ENCODE peak calls at places on chromosome 14, in five cellular contexts. F is endothelial cell, X is cardiac fibroblast, U is astrocyte of the cerebellum, S is neural crest cell. I is an unnamed sample.

GRCh38 chr14:91889477-91890211 is 22.3 kb upstream of the TC2N start:
- DNase-seq in F (no peak), X (no peak), U (no peak), S (no peak), I (no peak)

GRCh38 chr14:92475451-92476187 is 38.0 kb upstream of the RIN3 start:
- DNase-seq in F (no peak), X (peak; percentile 90), U (no peak), S (no peak), I (peak; percentile 69)

GRCh38 chr14:53793790-53794560 is 162.7 kb downstream of the BMP4 start:
- DNase-seq in F (no peak), X (peak; percentile 11), U (peak; percentile 83), S (no peak), I (no peak)

GRCh38 chr14:65179918-65180724 is 77.8 kb upstream of the MAX start:
- DNase-seq in F (no peak), X (peak; percentile 90), U (peak; percentile 75), S (no peak), I (peak; percentile 37)

GRCh38 chr14:69997849-69998248 is 118.6 kb downstream of the SMOC1 start:
- DNase-seq in F (no peak), X (peak; percentile 83), U (peak; percentile 89), S (no peak), I (no peak)

GRCh38 chr14:94005324-94005723 is 8.2 kb downstream of the CCDC197 start:
- DNase-seq in F (no peak), X (no peak), U (no peak), S (no peak), I (no peak)

GRCh38 chr14:98819132-98819866 is 452.7 kb downstream of the BCL11B start:
- DNase-seq in F (no peak), X (no peak), U (no peak), S (no peak), I (no peak)

GRCh38 chr14:49134940-49135339 is 451.2 kb downstream of the RPS29 start:
- DNase-seq in F (no peak), X (no peak), U (no peak), S (no peak), I (no peak)

GRCh38 chr14:59213368-59214315 is 25.2 kb downstream of the DAAM1 start:
- DNase-seq in F (no peak), X (no peak), U (no peak), S (no peak), I (no peak)

GRCh38 chr14:61388976-61389576 is 67.7 kb downstream of the PRKCH start:
- DNase-seq in F (no peak), X (no peak), U (no peak), S (no peak), I (no peak)

GRCh38 chr14:68203871-68204270 is 384.3 kb downstream of the RAD51B start:
- DNase-seq in F (no peak), X (peak; percentile 70), U (no peak), S (no peak), I (no peak)

GRCh38 chr14:85934886-85935254 is 404.9 kb downstream of the FLRT2 start:
- DNase-seq in F (no peak), X (no peak), U (no peak), S (no peak), I (no peak)

GRCh38 chr14:34985740-34986139 is 2.9 kb downstream of the SRP54 start:
- DNase-seq in F (no peak), X (no peak), U (no peak), S (no peak), I (no peak)

DNA sequence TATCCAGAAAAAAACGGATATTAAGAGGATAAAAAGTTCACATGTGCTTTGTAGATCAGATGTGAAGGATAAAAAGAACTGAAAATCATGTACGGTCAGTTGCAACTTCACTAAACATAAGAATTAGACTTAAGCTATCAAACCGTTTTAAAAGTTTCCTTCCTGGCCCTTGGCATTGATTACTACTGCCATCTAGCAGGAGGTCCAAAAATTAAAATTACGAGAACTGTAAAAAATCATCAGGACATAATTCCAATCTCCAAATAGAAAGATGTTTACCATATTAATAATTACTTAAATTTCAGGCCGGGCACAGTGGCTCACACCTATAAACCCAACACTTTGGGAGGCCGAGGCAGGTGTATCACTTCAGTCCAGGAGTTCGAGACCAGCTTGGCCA is 7.9 kb downstream of the WDR89 start:
- DNase-seq in F (no peak), X (peak; percentile 24), U (no peak), S (no peak), I (no peak)
- TF ChIP-seq CTCF in F (no peak), X (peak; percentile 5), U (no peak), S (no peak), I (peak; percentile 26)

GRCh38 chr14:26191123-26191522 is 406.7 kb downstream of the NOVA1 start:
- DNase-seq in F (no peak), X (peak; percentile 22), U (no peak), S (no peak), I (no peak)
- TF ChIP-seq CTCF in F (no peak), X (no peak), U (peak; percentile 44), S (peak; percentile 32), I (no peak)

DNA sequence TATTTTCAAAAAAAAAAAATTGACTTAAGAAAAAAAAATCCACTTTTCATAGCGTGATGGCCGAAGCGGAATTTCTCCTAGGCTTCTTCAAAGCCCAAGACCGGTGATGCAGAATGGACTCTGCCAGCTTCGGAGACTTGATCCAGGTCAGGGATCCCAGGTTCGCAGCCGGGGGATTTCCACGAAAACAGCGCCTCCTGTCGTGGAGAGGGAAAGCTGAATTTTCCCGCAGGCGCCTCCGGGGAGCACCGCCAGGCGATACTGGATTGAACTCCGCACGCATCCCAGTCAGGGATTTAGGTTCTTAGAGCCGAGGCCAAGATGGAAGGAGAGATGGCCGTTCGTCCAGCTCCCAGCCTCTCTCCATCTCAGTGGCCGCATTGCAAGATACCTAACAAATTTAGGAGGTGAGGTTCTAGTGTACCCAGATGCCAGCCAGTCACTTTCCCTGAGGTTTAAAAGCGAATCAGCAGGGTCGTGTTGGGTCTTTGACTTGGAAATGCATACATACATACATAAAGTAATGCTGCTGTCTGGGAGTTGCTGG is 2.2 kb downstream of the TTC6 start:
- DNase-seq in F (peak; percentile 65), X (no peak), U (no peak), S (no peak), I (no peak)
- TF ChIP-seq CTCF in F (peak; percentile 60), X (peak; percentile 57), U (peak; percentile 42), S (peak; percentile 59), I (peak; percentile 33)

DNA sequence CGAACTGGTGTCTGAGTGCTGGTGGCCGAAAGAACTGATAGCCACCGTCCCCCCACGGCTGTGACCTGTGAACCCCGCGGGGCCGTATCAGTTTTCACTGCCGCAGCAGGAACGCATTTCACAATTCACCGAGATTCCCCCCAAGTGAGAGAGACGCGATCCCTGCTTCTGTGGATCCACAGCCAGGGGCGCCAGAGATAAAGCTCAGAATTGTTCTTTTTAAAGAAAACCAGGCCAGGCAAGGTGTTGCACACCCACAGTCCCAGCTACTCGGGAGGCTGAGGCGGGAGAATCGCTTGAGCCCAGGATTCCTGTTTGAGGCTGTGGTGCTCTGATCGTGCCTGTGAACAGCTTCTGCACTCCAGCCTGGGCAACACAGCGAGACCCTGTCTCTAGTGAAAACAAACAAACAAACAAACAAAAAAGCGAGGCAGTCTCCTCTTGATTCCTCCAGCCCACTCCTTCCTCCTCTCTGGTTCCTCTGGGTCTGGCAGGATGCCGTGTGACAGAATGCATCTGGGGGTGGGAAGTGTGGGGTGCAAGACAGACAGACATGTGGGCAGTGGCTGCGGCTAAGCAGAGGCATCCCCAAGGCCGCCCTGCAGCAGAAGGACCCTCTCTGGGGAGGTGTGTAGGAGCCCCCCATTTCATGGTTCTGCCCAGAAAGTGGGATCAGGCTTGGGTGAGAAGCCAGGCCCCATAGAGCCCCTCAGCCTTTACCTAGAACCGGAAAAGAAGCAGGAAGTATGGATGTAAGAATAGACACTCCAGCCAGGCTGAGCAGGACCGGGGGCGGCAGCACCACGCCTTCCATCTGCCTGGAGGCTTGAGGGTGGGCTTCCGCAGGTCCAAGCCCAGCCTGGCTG is 39.2 kb upstream of the PPP1R13B start:
- DNase-seq in F (no peak), X (peak; percentile 37), U (no peak), S (no peak), I (no peak)
- TF ChIP-seq CTCF in F (no peak), X (peak; percentile 46), U (peak; percentile 61), S (peak; percentile 36), I (no peak)

I was measured in AG09319.